ENCODE peak calls at places on chromosome 1, in ten cellular contexts. T, Y, E, M, U, I, N, A, C and D are unnamed samples.
A peak's percentile ranks its signal among the peaks of the same experiment; 100 is the strongest.

GRCh38 chr1:228927947-228928898 is 192.9 kb downstream of the RHOU start:
- DNase-seq in T (no peak), Y (no peak), E (no peak), M (no peak), U (no peak), I (no peak), N (no peak), A (no peak), C (no peak), D (no peak)

GRCh38 chr1:210262167-210262896 is 29.7 kb downstream of the SERTAD4 start:
- DNase-seq in T (peak; percentile 39), Y (peak; percentile 88), E (peak; percentile 36), M (no peak), U (no peak), I (no peak), N (no peak), A (no peak), C (no peak), D (no peak)

GRCh38 chr1:161427733-161428516 is 60.2 kb upstream of the CFAP126 start:
- DNase-seq in T (no peak), Y (peak; percentile 25), E (no peak), M (peak; percentile 82), U (no peak), I (no peak), N (no peak), A (peak; percentile 81), C (peak; percentile 11), D (no peak)

GRCh38 chr1:150548632-150549495 is at the start of gene ADAMTSL4:
- DNase-seq in T (peak; percentile 73), Y (peak; percentile 68), E (peak; percentile 79), M (peak; percentile 80), U (no peak), I (peak; percentile 90), N (peak; percentile 78), A (peak; percentile 84), C (peak; percentile 70), D (peak; percentile 68)

GRCh38 chr1:110118636-110119396 is 6.6 kb downstream of the UBL4B start:
- DNase-seq in T (no peak), Y (no peak), E (no peak), M (no peak), U (no peak), I (peak; percentile 4), N (no peak), A (no peak), C (no peak), D (no peak)

GRCh38 chr1:34013958-34014737 is 150.3 kb downstream of the HMGB4 start:
- DNase-seq in T (no peak), Y (no peak), E (no peak), M (peak; percentile 4), U (no peak), I (no peak), N (peak; percentile 58), A (peak; percentile 37), C (peak; percentile 34), D (no peak)

GRCh38 chr1:104403883-104404282 is 654.2 kb downstream of the AMY1C start:
- DNase-seq in T (no peak), Y (no peak), E (no peak), M (no peak), U (no peak), I (no peak), N (no peak), A (no peak), C (no peak), D (no peak)

GRCh38 chr1:60974524-60974923 is 107.8 kb upstream of the NFIA start:
- DNase-seq in T (no peak), Y (no peak), E (no peak), M (no peak), U (no peak), I (no peak), N (no peak), A (no peak), C (no peak), D (no peak)

GRCh38 chr1:229034246-229034645 is 236.7 kb upstream of the RAB4A start:
- DNase-seq in T (no peak), Y (no peak), E (no peak), M (no peak), U (no peak), I (no peak), N (no peak), A (no peak), C (no peak), D (no peak)

GRCh38 chr1:21337931-21338567 is 47.8 kb upstream of the ECE1 start:
- DNase-seq in T (peak; percentile 78), Y (peak; percentile 91), E (peak; percentile 91), M (peak; percentile 48), U (peak; percentile 93), I (peak; percentile 91), N (peak; percentile 87), A (no peak), C (peak; percentile 84), D (peak; percentile 79)

GRCh38 chr1:81369814-81370213 is 430.9 kb upstream of the ADGRL2 start:
- DNase-seq in T (no peak), Y (no peak), E (no peak), M (no peak), U (no peak), I (no peak), N (no peak), A (no peak), C (no peak), D (no peak)

GRCh38 chr1:172758242-172758641 is 99.3 kb downstream of the FASLG start:
- DNase-seq in T (no peak), Y (no peak), E (no peak), M (no peak), U (no peak), I (no peak), N (no peak), A (no peak), C (no peak), D (no peak)

GRCh38 chr1:202551683-202552082 is 158.6 kb downstream of the SYT2 start:
- DNase-seq in T (no peak), Y (no peak), E (no peak), M (no peak), U (no peak), I (no peak), N (peak; percentile 76), A (peak; percentile 86), C (peak; percentile 12), D (peak; percentile 24)

GRCh38 chr1:21216835-21217811 is 40.4 kb upstream of the EIF4G3 start:
- DNase-seq in T (peak; percentile 53), Y (peak; percentile 50), E (peak; percentile 31), M (peak; percentile 60), U (peak; percentile 33), I (peak; percentile 82), N (peak; percentile 55), A (peak; percentile 84), C (peak; percentile 77), D (peak; percentile 63)

GRCh38 chr1:65948609-65949229 is 156.0 kb downstream of the PDE4B start:
- DNase-seq in T (no peak), Y (no peak), E (no peak), M (peak; percentile 33), U (no peak), I (no peak), N (no peak), A (peak; percentile 38), C (no peak), D (peak; percentile 14)
- TF ChIP-seq CTCF in T (no peak), Y (no peak), E (no peak), M (no peak), U (no peak), I (no peak), N (no peak), A (peak; percentile 39), C (no peak), D (no peak)

GRCh38 chr1:39640861-39641260 is 1.4 kb upstream of the HEYL start:
- DNase-seq in T (no peak), Y (no peak), E (no peak), M (no peak), U (no peak), I (no peak), N (no peak), A (no peak), C (no peak), D (no peak)

GRCh38 chr1:39638965-39639332 is 494 bp downstream of the HEYL start:
- DNase-seq in T (no peak), Y (no peak), E (no peak), M (no peak), U (no peak), I (no peak), N (no peak), A (no peak), C (no peak), D (no peak)

GRCh38 chr1:39637301-39637700 is 2.1 kb downstream of the HEYL start:
- DNase-seq in T (no peak), Y (no peak), E (no peak), M (no peak), U (no peak), I (no peak), N (no peak), A (no peak), C (no peak), D (no peak)

GRCh38 chr1:39642796-39643195 is 3.4 kb upstream of the HEYL start:
- DNase-seq in T (no peak), Y (no peak), E (peak; percentile 49), M (no peak), U (no peak), I (no peak), N (no peak), A (no peak), C (no peak), D (no peak)

DNA sequence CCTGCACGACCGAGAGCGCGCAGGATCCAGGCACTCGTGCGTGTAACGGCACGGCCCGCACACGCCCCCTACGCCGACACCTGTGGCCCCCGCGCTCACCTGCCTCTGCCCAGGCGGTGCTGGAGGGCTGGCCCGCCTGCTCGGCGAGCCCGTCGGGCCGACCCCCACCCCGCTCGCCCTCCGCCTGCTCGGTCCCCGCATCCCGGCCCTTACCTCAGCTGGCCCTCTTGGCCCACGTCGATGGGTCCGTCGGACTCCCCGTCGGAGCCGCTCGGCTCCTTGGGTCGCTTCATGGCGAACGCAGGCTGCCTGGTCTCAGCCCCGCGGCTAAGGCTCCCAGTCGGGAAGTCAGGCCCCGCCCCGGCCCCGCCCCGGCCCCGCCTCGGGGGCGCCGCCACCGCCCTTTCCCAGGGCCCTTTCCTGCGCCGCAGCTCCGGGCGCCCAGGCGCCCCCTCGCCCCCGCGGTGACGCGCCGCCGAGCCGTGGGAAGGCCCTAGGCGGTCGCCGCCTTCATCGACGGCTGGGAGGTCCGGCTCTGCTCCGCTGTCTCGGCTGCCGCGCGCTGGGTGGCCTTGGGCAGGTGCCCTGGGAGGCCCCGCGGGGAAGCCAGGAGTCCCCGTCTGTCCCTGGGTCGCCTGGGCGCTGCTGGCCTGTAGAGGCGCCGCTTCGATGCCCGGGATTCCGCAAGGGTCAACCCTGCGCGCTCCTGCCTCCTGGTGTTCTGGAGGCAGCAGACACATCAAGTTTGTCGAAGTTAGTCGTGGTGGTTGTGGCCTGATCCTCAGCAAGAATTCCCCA is at the start of gene HEYL:
- DNase-seq in T (peak; percentile 68), Y (no peak), E (peak; percentile 90), M (peak; percentile 86), U (peak; percentile 34), I (peak; percentile 89), N (peak; percentile 61), A (peak; percentile 83), C (peak; percentile 91), D (peak; percentile 85)
- TF ChIP-seq POLR2A in T (no peak), Y (no peak), E (peak; percentile 48), M (peak; percentile 69), U (no peak), I (no peak), N (no peak), A (peak; percentile 35), C (peak; percentile 76), D (no peak)

GRCh38 chr1:224431726-224432125 is 2.9 kb downstream of the WDR26 start:
- DNase-seq in T (no peak), Y (peak; percentile 23), E (no peak), M (no peak), U (no peak), I (no peak), N (no peak), A (no peak), C (no peak), D (no peak)
- H3K4me1 ChIP-seq in T (peaks cover 6% of the 10 kb centered on the region), Y (peaks cover 54% of the 10 kb centered on the region), E (peaks cover 11% of the 10 kb centered on the region), M (peaks cover 60% of the 10 kb centered on the region), U (peaks cover 47% of the 10 kb centered on the region), I (peaks cover 82% of the 10 kb centered on the region), N (peaks cover 45% of the 10 kb centered on the region), A (peaks cover 29% of the 10 kb centered on the region), C (peaks cover 59% of the 10 kb centered on the region), D (peaks cover 71% of the 10 kb centered on the region)

GRCh38 chr1:6108937-6109636 is 63.4 kb downstream of the KCNAB2 start:
- DNase-seq in T (no peak), Y (peak; percentile 39), E (no peak), M (peak; percentile 69), U (no peak), I (peak; percentile 76), N (no peak), A (peak; percentile 38), C (peak; percentile 27), D (peak; percentile 32)
- TF ChIP-seq CTCF in T (no peak), Y (peak; percentile 35), E (no peak), M (peak; percentile 58), U (no peak), I (no peak), N (no peak), A (peak; percentile 66), C (peak; percentile 30), D (peak; percentile 35)